ENCODE peak calls at places on chromosome 2, in ten cellular contexts. P is BE2C, A is hepatocyte, M is RWPE2, X is AG04450, V is HCT116, K is foreskin fibroblast, B is fibroblast of the aortic adventitia, J is tibial nerve, Z is K562. E is an unnamed sample.

GRCh38 chr2:128549646-128550260 is 231.1 kb upstream of the HS6ST1 start:
- DNase-seq in A (peak), K (no peak), P (no peak), X (no peak), B (no peak), M (no peak), Z (no peak), J (no peak), V (no peak), E (peak)

GRCh38 chr2:218146056-218146455 is 20.2 kb downstream of the CXCR2 start:
- DNase-seq in B (no peak), P (no peak), A (no peak), K (no peak), Z (no peak), X (no peak), V (no peak), J (no peak), M (no peak), E (no peak)

GRCh38 chr2:10323535-10323934 is 20.8 kb downstream of the HPCAL1 start:
- DNase-seq in X (no peak), Z (no peak), P (no peak), K (no peak), M (no peak), A (no peak), B (no peak), V (no peak), J (no peak), E (no peak)

GRCh38 chr2:204583773-204584172 is 38.5 kb downstream of the PARD3B start:
- DNase-seq in M (no peak), J (no peak), V (no peak), B (no peak), X (no peak), A (no peak), K (no peak), P (no peak), Z (no peak), E (no peak)

GRCh38 chr2:60091311-60091710 is 462.1 kb downstream of the BCL11A start:
- DNase-seq in B (no peak), K (no peak), M (no peak), X (no peak), A (peak), V (no peak), Z (no peak), P (no peak), J (no peak), E (no peak)

GRCh38 chr2:58047969-58048368 is 1.4 kb downstream of the VRK2 start:
- DNase-seq in J (no peak), P (no peak), V (no peak), X (no peak), Z (peak), A (no peak), B (no peak), M (no peak), K (no peak), E (no peak)

GRCh38 chr2:70672990-70673647 is 94.9 kb downstream of the ADD2 start:
- DNase-seq in B (no peak), P (no peak), V (no peak), A (no peak), J (no peak), K (no peak), M (no peak), Z (peak), X (no peak), E (no peak)

GRCh38 chr2:215579809-215580208 is 143.9 kb upstream of the FN1 start:
- DNase-seq in P (no peak), K (peak), M (no peak), J (peak), V (no peak), Z (no peak), X (peak), B (peak), A (peak), E (peak)

GRCh38 chr2:16870677-16871076 is 205.0 kb upstream of the CYRIA start:
- DNase-seq in P (no peak), K (no peak), B (no peak), X (no peak), V (no peak), J (no peak), A (no peak), M (no peak), Z (no peak), E (no peak)

GRCh38 chr2:54772110-54772509 is 48.6 kb downstream of the EML6 start:
- DNase-seq in J (no peak), P (no peak), X (no peak), M (no peak), B (peak), V (peak), A (no peak), Z (no peak), K (peak), E (peak)

DNA sequence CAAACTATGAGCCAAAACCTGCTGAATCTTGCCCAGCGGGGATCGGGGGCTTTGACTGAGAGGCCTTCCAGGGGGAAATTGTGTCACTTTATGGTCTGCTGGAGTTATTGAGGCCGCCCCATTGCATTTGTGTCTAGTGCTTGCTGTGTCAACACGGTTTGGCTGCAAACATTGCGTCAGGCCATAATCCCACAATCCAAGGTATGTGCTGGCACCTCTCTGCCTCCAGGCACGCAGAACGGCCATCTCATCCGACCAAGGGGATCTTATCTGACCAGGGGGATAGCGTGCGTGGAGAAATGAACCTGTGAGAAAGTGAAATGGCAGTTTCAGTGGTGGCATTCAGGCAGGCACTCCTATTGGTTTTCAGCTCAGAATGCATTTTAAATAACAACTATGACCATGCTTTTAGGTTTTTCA is 18.1 kb upstream of the LYPD6B start:
- DNase-seq in V (no peak), X (no peak), P (no peak), K (no peak), B (no peak), M (no peak), A (peak), Z (no peak), J (no peak), E (no peak)
- TF ChIP-seq CTCF in V (no peak), X (no peak), P (no peak), K (no peak), B (no peak), M (no peak), A (no peak), Z (no peak), J (no peak), E (no peak)

GRCh38 chr2:42495234-42495581 is 1.4 kb upstream of the KCNG3 start:
- DNase-seq in J (no peak), B (no peak), M (no peak), X (no peak), A (no peak), Z (no peak), V (no peak), P (no peak), K (no peak), E (no peak)

GRCh38 chr2:42494434-42495233 is 852 bp upstream of the KCNG3 start:
- DNase-seq in M (peak), Z (peak), K (peak), P (peak), B (peak), J (peak), X (peak), A (peak), V (peak), E (peak)

GRCh38 chr2:42493885-42494433 is at the start of gene KCNG3:
- DNase-seq in B (no peak), P (peak), Z (peak), J (peak), V (no peak), A (peak), K (peak), X (no peak), M (no peak), E (peak)

GRCh38 chr2:42493468-42493884 is 306 bp downstream of the KCNG3 start:
- DNase-seq in J (no peak), B (no peak), P (no peak), Z (no peak), K (no peak), M (no peak), V (no peak), A (no peak), X (no peak), E (no peak)

DNA sequence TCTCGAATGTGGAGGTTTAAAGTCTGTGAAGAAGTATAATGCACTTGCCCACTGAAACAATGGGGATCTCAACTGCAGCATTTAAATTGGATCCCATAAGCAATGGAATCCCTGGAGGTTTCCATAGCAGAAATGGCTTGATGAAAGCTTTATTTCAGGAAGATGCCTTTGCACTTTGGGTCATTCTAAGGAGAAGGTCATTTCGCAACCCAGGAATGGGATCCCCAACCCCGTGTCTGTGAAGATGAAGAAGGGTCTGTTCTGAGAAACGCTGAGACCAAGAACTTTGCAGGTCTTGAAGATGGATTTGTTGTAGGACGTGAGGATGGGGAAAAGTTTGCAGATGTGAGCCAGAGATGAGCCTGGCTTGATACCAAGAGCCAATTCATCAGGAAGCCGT is 1.8 kb upstream of the KCNG3 start:
- DNase-seq in A (no peak), M (no peak), Z (no peak), P (no peak), K (peak), X (no peak), B (no peak), J (no peak), V (no peak), E (no peak)
- H3K4me3 ChIP-seq in A (no peak), M (no peak), Z (no peak), P (no peak), K (no peak), X (no peak), B (no peak), J (no peak), V (no peak), E (no peak)

DNA sequence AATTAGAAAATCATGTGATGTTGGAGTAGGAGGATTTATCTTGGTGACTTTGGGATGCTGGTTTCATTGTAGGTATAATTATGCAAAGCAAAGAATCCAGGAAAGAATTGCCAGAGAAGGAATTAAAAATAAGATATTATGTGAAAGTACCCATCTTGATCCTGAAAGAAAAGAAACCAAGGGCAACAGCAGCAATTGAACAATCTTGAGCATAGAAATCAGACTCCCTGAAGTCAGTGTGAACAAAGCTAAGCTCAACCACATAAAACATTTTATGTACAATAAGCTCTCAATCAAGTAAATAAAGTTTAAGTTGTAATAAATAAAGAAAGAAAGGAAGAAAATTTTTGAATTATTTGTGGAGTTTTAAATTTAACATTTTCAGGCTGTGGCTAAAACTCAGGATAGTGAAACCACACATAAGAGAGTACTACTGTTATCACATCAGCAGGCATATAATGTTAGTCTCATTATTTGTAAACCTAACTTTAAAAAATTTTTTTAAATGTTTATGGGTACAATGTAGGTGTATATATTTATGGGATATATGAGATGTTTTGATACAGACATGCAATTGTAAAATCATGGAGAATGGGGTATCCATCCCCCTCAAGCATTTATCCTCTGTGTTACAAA is 32.8 kb upstream of the GPR55 start:
- DNase-seq in J (no peak), V (no peak), B (no peak), K (no peak), P (no peak), X (no peak), A (no peak), Z (no peak), M (no peak), E (no peak)
- TF ChIP-seq CTCF in J (no peak), V (no peak), B (no peak), K (no peak), P (no peak), X (no peak), A (no peak), Z (no peak), M (no peak), E (no peak)

GRCh38 chr2:134107402-134107801 is 146.5 kb upstream of the MGAT5 start:
- DNase-seq in P (no peak), A (no peak), B (no peak), V (no peak), Z (no peak), X (no peak), K (no peak), M (no peak), J (no peak), E (no peak)
- H3K4me3 ChIP-seq in P (no peak), A (no peak), B (no peak), V (no peak), Z (no peak), X (no peak), K (no peak), M (no peak), J (no peak), E (no peak)

GRCh38 chr2:11534746-11535484 is 1.1 kb downstream of the GREB1 start:
- DNase-seq in A (no peak), X (no peak), J (no peak), B (no peak), K (no peak), Z (peak), M (no peak), P (no peak), V (no peak), E (no peak)
- TF ChIP-seq CTCF in A (peak), X (peak), J (no peak), B (no peak), K (no peak), Z (peak), M (no peak), P (peak), V (no peak), E (peak)

GRCh38 chr2:174022431-174022830 is 57.3 kb upstream of the SP3 start:
- DNase-seq in J (no peak), A (no peak), V (no peak), X (no peak), Z (no peak), M (no peak), B (no peak), P (no peak), K (no peak), E (no peak)

GRCh38 chr2:174023591-174024523 is 58.7 kb upstream of the SP3 start:
- DNase-seq in A (peak), J (peak), B (peak), V (peak), Z (peak), P (peak), K (peak), X (peak), M (peak), E (peak)

GRCh38 chr2:174025271-174026121 is 60.3 kb upstream of the SP3 start:
- DNase-seq in X (peak), Z (no peak), J (peak), P (no peak), M (no peak), B (peak), A (peak), V (no peak), K (peak), E (peak)

GRCh38 chr2:174026122-174026845 is 61.1 kb upstream of the SP3 start:
- DNase-seq in M (no peak), B (peak), Z (no peak), K (peak), P (no peak), J (no peak), A (peak), V (no peak), X (no peak), E (peak)

DNA sequence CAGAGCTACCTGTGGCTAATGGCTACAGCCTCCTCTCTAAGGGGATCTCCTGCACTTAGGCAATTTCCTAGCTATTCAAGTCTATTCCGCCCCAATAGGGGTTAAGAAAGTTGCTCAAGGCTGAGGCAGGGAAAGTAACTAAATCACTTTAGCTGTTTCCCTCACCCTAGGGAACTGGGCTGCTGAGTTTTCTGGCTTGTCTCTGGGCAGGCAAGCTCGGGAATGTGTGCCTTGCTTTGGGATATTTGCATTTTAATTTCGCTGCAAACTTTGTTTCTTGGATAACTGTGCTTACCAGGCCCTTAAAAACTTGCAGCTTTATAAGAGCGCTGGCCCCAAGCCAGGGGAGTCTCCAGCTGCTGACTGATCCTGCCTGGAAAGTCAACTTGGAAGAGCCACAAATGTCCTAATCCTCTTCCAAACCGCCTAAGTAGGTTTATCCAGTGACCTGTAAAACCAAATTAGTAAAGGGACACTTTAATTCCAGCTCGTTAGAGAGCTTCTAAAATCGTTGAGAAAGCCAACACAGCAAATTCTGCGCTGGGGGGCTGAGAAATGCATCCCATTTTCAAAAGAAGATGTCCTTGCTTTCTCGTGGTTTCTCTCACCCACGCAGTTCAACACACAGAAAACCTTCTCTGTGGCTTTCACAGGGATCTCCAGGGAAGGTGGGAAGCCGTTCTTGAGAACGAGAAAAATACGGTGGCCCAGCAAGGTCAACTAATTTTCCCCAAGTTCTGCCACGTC is 59.5 kb upstream of the SP3 start:
- DNase-seq in M (no peak), V (no peak), Z (no peak), J (peak), P (no peak), X (no peak), A (peak), K (peak), B (peak), E (peak)
- H3K4me3 ChIP-seq in M (no peak), V (no peak), Z (no peak), J (peak), P (no peak), X (no peak), A (no peak), K (peak), B (peak), E (no peak)

GRCh38 chr2:41394541-41394940 is 653.3 kb upstream of the PKDCC start:
- DNase-seq in B (no peak), K (no peak), Z (no peak), M (no peak), P (no peak), X (no peak), J (no peak), A (no peak), V (no peak), E (no peak)

GRCh38 chr2:41395692-41396091 is 652.1 kb upstream of the PKDCC start:
- DNase-seq in M (no peak), P (no peak), J (no peak), X (no peak), A (no peak), V (no peak), K (no peak), Z (no peak), B (no peak), E (no peak)

GRCh38 chr2:41405429-41405828 is 642.4 kb upstream of the PKDCC start:
- DNase-seq in V (no peak), J (no peak), B (no peak), P (no peak), X (no peak), Z (no peak), A (no peak), K (no peak), M (no peak), E (no peak)

DNA sequence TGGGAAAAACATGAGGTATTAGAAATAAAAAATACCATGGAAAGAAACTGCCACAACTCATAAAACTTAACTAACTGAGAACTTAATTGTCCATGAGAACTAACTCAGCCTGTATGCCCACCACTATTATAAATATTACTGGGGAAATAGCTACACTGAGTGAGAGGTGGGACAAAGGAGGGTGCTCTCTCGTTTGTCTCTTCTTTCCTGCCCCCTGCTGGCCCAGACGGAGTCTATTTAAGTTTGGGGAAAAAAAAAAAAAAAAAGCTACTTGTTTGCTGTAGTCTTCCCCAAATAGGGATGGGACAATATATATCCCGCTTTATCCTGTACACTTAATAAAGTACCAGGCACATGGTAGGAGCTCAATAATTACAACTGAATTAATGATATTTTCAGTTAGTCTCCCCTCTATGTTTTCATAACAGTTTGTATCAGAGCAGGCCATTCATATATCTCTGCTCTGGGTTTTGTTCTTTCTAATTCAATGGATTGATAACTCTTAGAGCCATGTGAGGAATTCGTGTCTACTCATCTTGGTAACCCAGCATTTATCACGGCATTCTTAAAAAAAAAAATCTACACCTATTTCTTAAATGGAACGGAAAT is 647.7 kb upstream of the PKDCC start:
- DNase-seq in V (no peak), B (no peak), P (peak), A (peak), J (no peak), Z (peak), M (no peak), K (peak), X (no peak), E (peak)
- TF ChIP-seq CTCF in V (no peak), B (no peak), P (peak), A (peak), J (no peak), Z (peak), M (no peak), K (peak), X (peak), E (peak)

GRCh38 chr2:226845717-226846116 is 9.9 kb downstream of the RHBDD1 start:
- DNase-seq in X (no peak), V (no peak), Z (no peak), M (no peak), B (no peak), P (no peak), K (no peak), A (no peak), J (no peak), E (no peak)

GRCh38 chr2:226850024-226850423 is 14.2 kb downstream of the RHBDD1 start:
- DNase-seq in V (no peak), M (no peak), X (no peak), A (no peak), P (no peak), J (no peak), K (no peak), Z (no peak), B (no peak), E (no peak)

GRCh38 chr2:226849349-226849748 is 13.5 kb downstream of the RHBDD1 start:
- DNase-seq in A (no peak), V (no peak), P (no peak), B (no peak), X (no peak), Z (no peak), J (no peak), M (no peak), K (no peak), E (no peak)

GRCh38 chr2:226847090-226847489 is 11.2 kb downstream of the RHBDD1 start:
- DNase-seq in V (no peak), J (no peak), P (no peak), A (no peak), B (no peak), X (no peak), K (no peak), M (no peak), Z (no peak), E (no peak)

GRCh38 chr2:226847511-226847910 is 11.7 kb downstream of the RHBDD1 start:
- DNase-seq in P (no peak), K (no peak), Z (no peak), X (no peak), A (no peak), J (no peak), B (no peak), V (no peak), M (no peak), E (no peak)
- H3K4me3 ChIP-seq in P (no peak), K (no peak), Z (no peak), X (no peak), A (no peak), J (no peak), B (no peak), V (no peak), M (no peak), E (no peak)